ENCODE peak calls at places on chromosome 1, in eight cellular contexts. Q is A673, D is pancreas, T is breast epithelium, J is upper lobe of right lung, H is OCI-LY7, L is psoas muscle, M is tibial nerve. Z is an unnamed sample.

GRCh38 chr1:22773981-22774471 is 63.4 kb downstream of the EPHB2 start:
- DNase-seq in Q (peak; percentile 21), D (no peak), T (peak; percentile 41), J (no peak), H (no peak), L (peak; percentile 81), M (peak; percentile 59), Z (no peak)

GRCh38 chr1:20477355-20478071 is 8.5 kb downstream of the CAMK2N1 start:
- DNase-seq in Q (no peak), D (no peak), T (no peak), J (no peak), H (no peak), L (no peak), M (no peak), Z (no peak)

GRCh38 chr1:175848329-175848728 is 104.9 kb upstream of the TNR start:
- DNase-seq in Q (no peak), D (no peak), T (no peak), J (no peak), H (no peak), L (no peak), M (no peak), Z (no peak)

GRCh38 chr1:213446496-213446895 is 395.5 kb downstream of the RPS6KC1 start:
- DNase-seq in Q (no peak), D (no peak), T (no peak), J (no peak), H (no peak), L (no peak), M (no peak), Z (no peak)

GRCh38 chr1:240947438-240948224 is 335.7 kb upstream of the GREM2 start:
- DNase-seq in Q (no peak), D (no peak), T (no peak), J (no peak), H (no peak), L (no peak), M (no peak), Z (no peak)

GRCh38 chr1:247343801-247344200 is 12.1 kb upstream of the ZNF496 start:
- DNase-seq in Q (no peak), D (no peak), T (no peak), J (no peak), H (no peak), L (no peak), M (no peak), Z (no peak)

GRCh38 chr1:28553229-28553930 is 495 bp downstream of the TRNAU1AP start:
- DNase-seq in Q (no peak), D (peak; percentile 51), T (peak; percentile 22), J (peak; percentile 75), H (peak; percentile 59), L (peak; percentile 71), M (no peak), Z (peak; percentile 28)

GRCh38 chr1:212514056-212514614 is 81.4 kb downstream of the NENF start:
- DNase-seq in Q (peak; percentile 78), D (peak; percentile 57), T (no peak), J (peak; percentile 70), H (no peak), L (peak; percentile 61), M (no peak), Z (no peak)

GRCh38 chr1:16905112-16905855 is 9.5 kb downstream of the RNU1-2 start:
- DNase-seq in Q (peak; percentile 94), D (no peak), T (no peak), J (no peak), H (peak; percentile 84), L (no peak), M (no peak), Z (peak; percentile 81)

GRCh38 chr1:1779691-1780597 is 1.7 kb upstream of the NADK start:
- DNase-seq in Q (peak; percentile 75), D (no peak), T (peak; percentile 56), J (peak; percentile 79), H (peak; percentile 90), L (peak; percentile 58), M (peak; percentile 47), Z (no peak)

GRCh38 chr1:244199883-244200282 is 148.8 kb downstream of the ZBTB18 start:
- DNase-seq in Q (no peak), D (no peak), T (no peak), J (no peak), H (no peak), L (no peak), M (no peak), Z (no peak)

GRCh38 chr1:229699613-229700242 is 73.7 kb downstream of the URB2 start:
- DNase-seq in Q (peak; percentile 19), D (no peak), T (no peak), J (no peak), H (no peak), L (no peak), M (no peak), Z (no peak)

GRCh38 chr1:214039394-214040018 is 51.7 kb downstream of the PROX1 start:
- DNase-seq in Q (no peak), D (no peak), T (no peak), J (no peak), H (no peak), L (no peak), M (no peak), Z (no peak)

GRCh38 chr1:96365076-96365475 is 356.5 kb upstream of the PTBP2 start:
- DNase-seq in Q (no peak), D (no peak), T (no peak), J (no peak), H (no peak), L (no peak), M (no peak), Z (no peak)

GRCh38 chr1:56864430-56864829 is 9.8 kb downstream of the C8A start:
- DNase-seq in Q (no peak), D (no peak), T (no peak), J (no peak), H (no peak), L (no peak), M (no peak), Z (no peak)

GRCh38 chr1:175274368-175274767 is 81.8 kb upstream of the KIAA0040 start:
- DNase-seq in Q (no peak), D (no peak), T (no peak), J (no peak), H (no peak), L (no peak), M (no peak), Z (no peak)

GRCh38 chr1:41664861-41665640 is 180.6 kb upstream of the EDN2 start:
- DNase-seq in Q (no peak), D (no peak), T (peak; percentile 93), J (no peak), H (no peak), L (no peak), M (no peak), Z (peak; percentile 91)

GRCh38 chr1:149888999-149889289 is 10.4 kb upstream of the BOLA1 start:
- DNase-seq in Q (peak; percentile 57), D (peak; percentile 58), T (peak; percentile 53), J (no peak), H (no peak), L (no peak), M (no peak), Z (peak; percentile 9)

GRCh38 chr1:88943221-88943620 is 49.2 kb downstream of the KYAT3 start:
- DNase-seq in Q (no peak), D (no peak), T (no peak), J (no peak), H (no peak), L (no peak), M (no peak), Z (no peak)

GRCh38 chr1:246497331-246497915 is 9.7 kb downstream of the SMYD3 start:
- DNase-seq in Q (peak; percentile 84), D (no peak), T (no peak), J (no peak), H (peak; percentile 83), L (no peak), M (no peak), Z (no peak)

GRCh38 chr1:20160034-20160433 is 20.9 kb downstream of the PLA2G2F start:
- DNase-seq in Q (no peak), D (no peak), T (no peak), J (no peak), H (peak; percentile 58), L (no peak), M (no peak), Z (no peak)

GRCh38 chr1:111599781-111600180 is 19.8 kb upstream of the RAP1A start:
- DNase-seq in Q (no peak), D (no peak), T (no peak), J (no peak), H (no peak), L (no peak), M (no peak), Z (no peak)

GRCh38 chr1:15936025-15936424 is 39.9 kb downstream of the ZBTB17 start:
- DNase-seq in Q (no peak), D (no peak), T (no peak), J (peak; percentile 40), H (no peak), L (no peak), M (no peak), Z (no peak)

DNA sequence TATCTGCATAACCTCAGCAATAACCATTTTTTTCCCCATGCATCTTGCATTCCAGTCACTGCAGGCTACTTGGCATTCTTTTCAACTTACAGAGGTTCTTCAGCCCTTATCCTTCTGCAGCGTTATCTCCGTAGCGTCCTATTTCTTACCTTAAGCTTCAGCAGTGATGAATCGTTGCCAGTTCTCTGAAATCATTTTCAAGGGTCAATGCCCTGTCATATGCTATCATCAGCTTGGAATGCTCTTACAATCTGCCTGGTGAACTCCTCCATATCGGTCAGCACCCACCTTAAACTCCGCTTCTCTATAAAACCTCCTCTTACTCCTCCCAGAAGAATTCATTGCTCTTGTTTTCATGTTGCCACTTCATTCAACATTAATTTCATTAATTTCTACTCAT is 105.1 kb upstream of the DPH5 start:
- DNase-seq in Q (no peak), D (no peak), T (no peak), J (no peak), H (no peak), L (no peak), M (no peak), Z (no peak)
- H3K36me3 ChIP-seq in Q (no peaks in the 10 kb centered on the region), D (no peaks in the 10 kb centered on the region), T (no peaks in the 10 kb centered on the region), J (no peaks in the 10 kb centered on the region), H (no peaks in the 10 kb centered on the region), L (no peaks in the 10 kb centered on the region), M (no peaks in the 10 kb centered on the region), Z (no peaks in the 10 kb centered on the region)

DNA sequence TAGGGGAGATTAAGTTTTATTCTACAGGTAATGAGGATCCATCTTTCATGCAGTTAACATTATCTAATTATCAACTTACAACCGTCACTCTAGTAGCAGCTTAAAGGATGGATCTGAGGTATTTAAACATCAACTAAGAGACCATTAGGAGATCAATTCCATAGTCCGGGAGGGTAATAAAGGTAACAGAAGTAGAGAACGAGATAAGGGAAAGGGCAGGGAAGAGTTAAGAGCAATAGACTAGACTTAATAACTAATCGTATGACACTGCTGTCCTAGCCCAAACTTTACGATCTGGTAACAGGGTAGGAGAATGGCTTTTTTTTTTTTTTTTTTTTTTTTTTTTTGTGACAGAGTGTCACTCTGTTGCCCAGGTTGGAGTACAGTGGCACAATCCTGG is 19.5 kb upstream of the CCDC17 start:
- DNase-seq in Q (no peak), D (no peak), T (no peak), J (no peak), H (no peak), L (no peak), M (no peak), Z (no peak)
- H3K4me3 ChIP-seq in Q (no peak overlapping the region), D (no peak overlapping the region), T (no peak overlapping the region), J (no peak overlapping the region), H (no peak overlapping the region), L (no peak overlapping the region), M (no peak overlapping the region), Z (no peak overlapping the region)

GRCh38 chr1:14571810-14572767 is 26.4 kb upstream of the KAZN start:
- DNase-seq in Q (peak; percentile 73), D (no peak), T (no peak), J (no peak), H (peak; percentile 69), L (no peak), M (no peak), Z (peak; percentile 12)
- TF ChIP-seq CTCF in Q (peak; percentile 73), D (no peak), T (no peak), J (peak; percentile 17), H (peak; percentile 81), L (no peak), M (no peak), Z (peak; percentile 50)

GRCh38 chr1:221725683-221726330 is 16.1 kb downstream of the DUSP10 start:
- DNase-seq in Q (no peak), D (no peak), T (no peak), J (no peak), H (no peak), L (no peak), M (no peak), Z (no peak)
- H3K36me3 ChIP-seq in Q (no peaks in the 10 kb centered on the region), D (no peaks in the 10 kb centered on the region), T (no peaks in the 10 kb centered on the region), J (no peaks in the 10 kb centered on the region), H (no peaks in the 10 kb centered on the region), L (no peaks in the 10 kb centered on the region), M (peaks cover 3% of the 10 kb centered on the region), Z (no peaks in the 10 kb centered on the region)

Z was measured in WERI-Rb-1.